ENCODE peak calls at places on chromosome 19, in eight cellular contexts. N is CD4-positive, CD25-positive, alpha-beta regulatory T cell; F is nucleus accumbens; R is endothelial cell; Q is NCI-H2081; P is hippocampal formation; U is activated CD4-positive, alpha-beta T cell treated with anti-CD3 and anti-CD28 coated beads for 36 hours; V is AG10803. K is an unnamed sample.

GRCh38 chr19:16373539-16373938 is 48.9 kb downstream of the KLF2 start:
- DNase-seq in R (no peak), V (no peak), N (no peak), Q (no peak), U (no peak), F (no peak), P (no peak), K (no peak)

GRCh38 chr19:38266070-38266469 is 1.7 kb downstream of the SPINT2 start:
- DNase-seq in F (no peak), Q (peak; percentile 2), U (no peak), R (no peak), V (no peak), P (no peak), N (no peak), K (no peak)

GRCh38 chr19:1263198-1263597 is 5.9 kb upstream of the CIRBP start:
- DNase-seq in P (no peak), Q (no peak), V (no peak), N (no peak), F (no peak), R (no peak), U (no peak), K (no peak)

GRCh38 chr19:54608792-54609191 is 15.4 kb downstream of the LILRA1 start:
- DNase-seq in U (no peak), N (no peak), P (no peak), V (no peak), Q (no peak), R (no peak), F (no peak), K (no peak)

GRCh38 chr19:11479470-11480080 is 1.3 kb downstream of the ELAVL3 start:
- DNase-seq in V (no peak), P (peak; percentile 78), F (no peak), N (no peak), U (peak; percentile 72), R (no peak), Q (peak; percentile 78), K (peak; percentile 27)

GRCh38 chr19:19063183-19064097 is at the start of gene SLC25A42:
- DNase-seq in F (peak; percentile 100), Q (peak; percentile 99), N (peak; percentile 99), P (peak; percentile 100), U (peak; percentile 99), R (peak; percentile 98), V (peak; percentile 100), K (peak; percentile 100)

GRCh38 chr19:18726417-18726767 is 42.9 kb downstream of the CRTC1 start:
- DNase-seq in P (no peak), R (no peak), F (no peak), V (no peak), U (no peak), Q (no peak), N (no peak), K (no peak)

GRCh38 chr19:4748589-4748988 is 24.9 kb upstream of the DPP9 start:
- DNase-seq in N (no peak), V (no peak), F (no peak), Q (peak; percentile 35), U (no peak), R (no peak), P (no peak), K (no peak)

GRCh38 chr19:6044056-6044805 is 66.1 kb downstream of the RFX2 start:
- DNase-seq in P (no peak), U (no peak), Q (no peak), V (no peak), N (no peak), R (no peak), F (no peak), K (no peak)

GRCh38 chr19:44756089-44756562 is 7.6 kb downstream of the BCL3 start:
- DNase-seq in N (no peak), F (no peak), U (no peak), R (no peak), Q (no peak), P (no peak), V (no peak), K (no peak)

GRCh38 chr19:36771275-36772231 is 1.1 kb downstream of the ZNF850 start:
- DNase-seq in V (peak; percentile 52), U (peak; percentile 78), P (no peak), Q (peak; percentile 51), N (no peak), R (peak; percentile 33), F (no peak), K (no peak)

GRCh38 chr19:37813340-37813739 is 34.0 kb upstream of the ZNF573 start:
- DNase-seq in R (no peak), P (no peak), V (no peak), N (no peak), F (no peak), Q (no peak), U (no peak), K (no peak)

GRCh38 chr19:15431396-15432017 is 12.7 kb upstream of the AKAP8L start:
- DNase-seq in R (no peak), N (no peak), V (no peak), U (no peak), F (no peak), Q (no peak), P (no peak), K (no peak)

GRCh38 chr19:11448923-11449554 is 13.6 kb downstream of the PRKCSH start:
- DNase-seq in V (no peak), R (no peak), N (no peak), F (no peak), P (no peak), Q (no peak), U (no peak), K (no peak)

GRCh38 chr19:9043524-9043923 is 33.3 kb upstream of the MUC16 start:
- DNase-seq in U (no peak), Q (no peak), N (no peak), F (no peak), R (no peak), P (no peak), V (no peak), K (no peak)

GRCh38 chr19:55097864-55098715 is 19.3 kb downstream of the PPP1R12C start:
- DNase-seq in U (no peak), V (no peak), Q (no peak), F (no peak), R (no peak), N (no peak), P (no peak), K (no peak)

GRCh38 chr19:51808333-51808986 is 13.5 kb downstream of the FPR3 start:
- DNase-seq in V (peak; percentile 74), Q (no peak), R (no peak), F (no peak), N (no peak), U (no peak), P (no peak), K (no peak)

GRCh38 chr19:1514295-1514661 is 1.5 kb upstream of the ADAMTSL5 start:
- DNase-seq in P (no peak), R (no peak), V (no peak), F (no peak), U (no peak), Q (no peak), N (no peak), K (no peak)

GRCh38 chr19:18414504-18415176 is 4.6 kb upstream of the SSBP4 start:
- DNase-seq in R (no peak), V (no peak), P (no peak), U (peak; percentile 34), Q (no peak), F (no peak), N (no peak), K (no peak)

GRCh38 chr19:51614789-51615188 is 15.4 kb downstream of the SIGLEC5 start:
- DNase-seq in Q (no peak), U (no peak), P (no peak), N (no peak), V (no peak), F (no peak), R (no peak), K (no peak)

GRCh38 chr19:2270572-2271515 is 11.1 kb downstream of the PEAK3 start:
- DNase-seq in U (peak; percentile 90), R (peak; percentile 51), V (peak; percentile 86), F (no peak), N (peak; percentile 61), Q (peak; percentile 69), P (peak; percentile 71), K (peak; percentile 78)

GRCh38 chr19:54448037-54448773 is 794 bp upstream of the LENG8 start:
- DNase-seq in N (peak; percentile 21), P (no peak), R (peak; percentile 70), Q (peak; percentile 17), F (no peak), U (peak; percentile 65), V (peak; percentile 60), K (no peak)

GRCh38 chr19:22286151-22286810 is at the start of gene ZNF729:
- DNase-seq in Q (no peak), N (no peak), P (no peak), F (no peak), U (peak; percentile 5), R (no peak), V (no peak), K (no peak)

GRCh38 chr19:11268783-11269267 is 6.5 kb upstream of the DOCK6 start:
- DNase-seq in N (no peak), Q (no peak), F (no peak), V (peak; percentile 43), P (no peak), R (peak; percentile 77), U (no peak), K (no peak)

GRCh38 chr19:52345162-52345561 is 9.1 kb downstream of the ZNF610 start:
- DNase-seq in P (no peak), Q (no peak), U (no peak), F (no peak), V (no peak), N (no peak), R (no peak), K (no peak)

GRCh38 chr19:17376935-17377600 is at the start of gene PLVAP:
- DNase-seq in N (no peak), R (peak; percentile 56), V (no peak), F (no peak), Q (no peak), P (no peak), U (no peak), K (no peak)

GRCh38 chr19:15675560-15675959 is 2.7 kb downstream of the CYP4F12 start:
- DNase-seq in F (no peak), Q (no peak), R (no peak), N (no peak), P (no peak), V (no peak), U (no peak), K (no peak)

GRCh38 chr19:994516-994915 is 5.7 kb upstream of the GRIN3B start:
- DNase-seq in V (no peak), U (no peak), R (no peak), N (no peak), F (no peak), Q (no peak), P (no peak), K (no peak)

GRCh38 chr19:39397360-39398296 is 6.5 kb downstream of the MED29 start:
- DNase-seq in N (peak; percentile 84), P (peak; percentile 71), V (peak; percentile 82), Q (peak; percentile 65), F (no peak), R (peak; percentile 94), U (peak; percentile 97), K (peak; percentile 28)

GRCh38 chr19:11091343-11092153 is 2.3 kb downstream of the LDLR start:
- DNase-seq in F (no peak), Q (no peak), V (peak; percentile 96), P (no peak), N (peak; percentile 69), U (peak; percentile 68), R (peak; percentile 51), K (no peak)

GRCh38 chr19:38228491-38229439 is 4.7 kb upstream of the DPF1 start:
- DNase-seq in V (no peak), F (peak; percentile 22), N (no peak), Q (no peak), U (peak; percentile 36), R (no peak), P (peak; percentile 22), K (peak; percentile 39)

GRCh38 chr19:9735986-9736385 is 32.6 kb downstream of the ZNF846 start:
- DNase-seq in V (no peak), R (no peak), N (no peak), F (no peak), P (no peak), Q (no peak), U (no peak), K (no peak)

GRCh38 chr19:21197589-21198295 is 55.9 kb downstream of the ZNF431 start:
- DNase-seq in Q (no peak), V (no peak), F (no peak), U (no peak), N (no peak), R (no peak), P (no peak), K (no peak)

GRCh38 chr19:45938733-45939319 is 24.2 kb upstream of the NANOS2 start:
- DNase-seq in R (no peak), V (no peak), F (no peak), U (no peak), P (no peak), N (no peak), Q (no peak), K (no peak)